ENCODE peak calls at places on chromosomes 5 and 9, in seven cellular contexts. Y is head of caudate nucleus; S is SK-N-SH; E is activated T-cell treated with anti-CD3 and anti-CD28 coated beads, Interleukin-2, amount 50 U/mL, for 72 hours; B is foreskin melanocyte; H is left colon; V is GM12865. D is an unnamed sample.

GRCh38 chr5:174083041-174083827 is 37.7 kb downstream of the NSG2 start:
- DNase-seq in Y (no peak), S (no peak), E (no peak), B (no peak), H (no peak), V (no peak), D (no peak)

GRCh38 chr9:94799578-94800264 is 73.2 kb downstream of the AOPEP start:
- DNase-seq in Y (no peak), S (no peak), E (no peak), B (peak), H (no peak), V (no peak), D (peak)

GRCh38 chr5:78475370-78475769 is 115.0 kb downstream of the SCAMP1 start:
- DNase-seq in Y (no peak), S (no peak), E (no peak), B (no peak), H (no peak), V (no peak), D (no peak)

GRCh38 chr5:56910123-56910951 is 941 bp downstream of the SETD9 start:
- DNase-seq in Y (peak), S (peak), E (peak), B (peak), H (peak), V (peak), D (no peak)

GRCh38 chr5:52177193-52177592 is 610.5 kb upstream of the ITGA1 start:
- DNase-seq in Y (no peak), S (peak), E (no peak), B (no peak), H (no peak), V (no peak), D (no peak)

GRCh38 chr9:117454711-117455110 is 39.9 kb upstream of the ASTN2 start:
- DNase-seq in Y (no peak), S (no peak), E (no peak), B (no peak), H (no peak), V (no peak), D (no peak)

GRCh38 chr5:93622240-93622885 is 39.3 kb downstream of the NR2F1 start:
- DNase-seq in Y (no peak), S (peak), E (no peak), B (peak), H (no peak), V (peak), D (no peak)

GRCh38 chr5:128988476-128988875 is 23.2 kb downstream of the SLC27A6 start:
- DNase-seq in Y (no peak), S (no peak), E (no peak), B (no peak), H (no peak), V (no peak), D (no peak)

GRCh38 chr9:12640021-12640587 is 53.1 kb upstream of the TYRP1 start:
- DNase-seq in Y (no peak), S (peak), E (no peak), B (peak), H (no peak), V (peak), D (peak)

GRCh38 chr5:159052282-159053011 is 47.3 kb downstream of the EBF1 start:
- DNase-seq in Y (no peak), S (no peak), E (no peak), B (no peak), H (no peak), V (peak), D (no peak)

GRCh38 chr5:181224390-181225234 is 1.5 kb downstream of the TRIM41 start:
- DNase-seq in Y (no peak), S (peak), E (peak), B (no peak), H (peak), V (peak), D (no peak)

GRCh38 chr5:57824047-57824446 is 341.4 kb upstream of the ACTBL2 start:
- DNase-seq in Y (no peak), S (no peak), E (no peak), B (no peak), H (no peak), V (no peak), D (no peak)

GRCh38 chr5:124790895-124791732 is 44.7 kb upstream of the ZNF608 start:
- DNase-seq in Y (no peak), S (no peak), E (no peak), B (peak), H (no peak), V (no peak), D (peak)

GRCh38 chr5:131575660-131576227 is 59.3 kb downstream of the RAPGEF6 start:
- DNase-seq in Y (no peak), S (no peak), E (no peak), B (no peak), H (no peak), V (no peak), D (no peak)

GRCh38 chr5:123401320-123401719 is 21.9 kb downstream of the CEP120 start:
- DNase-seq in Y (no peak), S (no peak), E (no peak), B (no peak), H (no peak), V (no peak), D (no peak)

GRCh38 chr5:121987685-121988073 is 25.9 kb downstream of the SRFBP1 start:
- DNase-seq in Y (no peak), S (no peak), E (no peak), B (no peak), H (no peak), V (no peak), D (no peak)

GRCh38 chr5:14483504-14484157 is 98.0 kb upstream of the OTULINL start:
- DNase-seq in Y (no peak), S (peak), E (no peak), B (no peak), H (peak), V (no peak), D (no peak)

GRCh38 chr5:87302061-87302460 is 34.4 kb downstream of the RASA1 start:
- DNase-seq in Y (no peak), S (no peak), E (no peak), B (no peak), H (no peak), V (no peak), D (no peak)

GRCh38 chr9:2403701-2404100 is 217.9 kb upstream of the VLDLR start:
- DNase-seq in Y (no peak), S (no peak), E (no peak), B (no peak), H (no peak), V (no peak), D (no peak)

GRCh38 chr9:113462781-113463286 is 693 bp upstream of the RGS3 start:
- DNase-seq in Y (no peak), S (no peak), E (no peak), B (no peak), H (no peak), V (no peak), D (no peak)

GRCh38 chr5:132777209-132778069 is at the start of gene SEPTIN8:
- DNase-seq in Y (peak), S (peak), E (peak), B (no peak), H (peak), V (peak), D (peak)

GRCh38 chr5:139664273-139664693 is 16.1 kb downstream of the CXXC5 start:
- DNase-seq in Y (no peak), S (no peak), E (no peak), B (no peak), H (no peak), V (peak), D (no peak)

GRCh38 chr5:172911628-172911880 is 47.7 kb upstream of the RPL26L1 start:
- DNase-seq in Y (no peak), S (no peak), E (no peak), B (no peak), H (no peak), V (no peak), D (no peak)

GRCh38 chr5:32311404-32312193 is 1.1 kb downstream of the MTMR12 start:
- DNase-seq in Y (no peak), S (peak), E (no peak), B (no peak), H (no peak), V (peak), D (no peak)